ENCODE peak calls at places on chromosomes 2 and 18, in four cellular contexts. H is spleen, R is fibroblast of lung, L is PC-9. T is an unnamed sample.

GRCh38 chr2:16330012-16330411 is 335.6 kb downstream of the CYRIA start:
- DNase-seq in L (no peak), H (no peak), R (no peak), T (no peak)

GRCh38 chr2:20496069-20496468 is 49.2 kb downstream of the RHOB start:
- DNase-seq in H (no peak), R (peak; percentile 65), L (peak; percentile 99), T (peak; percentile 85)

GRCh38 chr2:230711224-230711623 is 1.4 kb upstream of the CAB39 start:
- DNase-seq in L (no peak), R (no peak), H (no peak), T (no peak)

GRCh38 chr2:203804070-203804469 is 63.5 kb upstream of the CTLA4 start:
- DNase-seq in L (no peak), H (no peak), R (peak; percentile 100), T (peak; percentile 99)

GRCh38 chr18:21458322-21458721 is 142.2 kb downstream of the ESCO1 start:
- DNase-seq in R (no peak), H (no peak), L (no peak), T (no peak)

GRCh38 chr2:15073639-15074038 is 441.1 kb downstream of the LRATD1 start:
- DNase-seq in H (no peak), R (peak; percentile 79), L (no peak), T (no peak)

GRCh38 chr2:121213386-121213785 is 71.6 kb downstream of the TFCP2L1 start:
- DNase-seq in H (peak; percentile 17), L (no peak), R (no peak), T (no peak)

GRCh38 chr2:199446996-199447395 is 10.7 kb downstream of the SATB2 start:
- DNase-seq in L (no peak), H (no peak), R (no peak), T (no peak)

GRCh38 chr2:69375494-69376353 is 11.3 kb downstream of the GFPT1 start:
- DNase-seq in R (peak; percentile 27), H (no peak), L (no peak), T (peak; percentile 65)

GRCh38 chr2:231800493-231801091 is 14.3 kb downstream of the COPS7B start:
- DNase-seq in L (no peak), R (peak; percentile 17), H (no peak), T (peak; percentile 45)

GRCh38 chr2:167147254-167147941 is 259.1 kb downstream of the XIRP2 start:
- DNase-seq in H (no peak), R (no peak), L (no peak), T (no peak)

GRCh38 chr18:11119962-11120361 is 29.4 kb downstream of the PIEZO2 start:
- DNase-seq in L (no peak), H (no peak), R (peak; percentile 39), T (peak; percentile 32)

GRCh38 chr2:209305746-209306196 is 118.1 kb upstream of the MAP2 start:
- DNase-seq in R (no peak), L (no peak), H (no peak), T (no peak)

GRCh38 chr2:160432633-160433032 is 61.0 kb downstream of the RBMS1 start:
- DNase-seq in R (peak; percentile 83), L (peak; percentile 65), H (no peak), T (peak; percentile 46)

GRCh38 chr2:233705911-233706506 is 6.7 kb upstream of the UGT1A5 start:
- DNase-seq in H (no peak), R (peak; percentile 56), L (peak; percentile 97), T (peak; percentile 68)

GRCh38 chr2:136247204-136247990 is 129.4 kb upstream of the CXCR4 start:
- DNase-seq in R (peak; percentile 68), L (no peak), H (no peak), T (peak; percentile 45)

DNA sequence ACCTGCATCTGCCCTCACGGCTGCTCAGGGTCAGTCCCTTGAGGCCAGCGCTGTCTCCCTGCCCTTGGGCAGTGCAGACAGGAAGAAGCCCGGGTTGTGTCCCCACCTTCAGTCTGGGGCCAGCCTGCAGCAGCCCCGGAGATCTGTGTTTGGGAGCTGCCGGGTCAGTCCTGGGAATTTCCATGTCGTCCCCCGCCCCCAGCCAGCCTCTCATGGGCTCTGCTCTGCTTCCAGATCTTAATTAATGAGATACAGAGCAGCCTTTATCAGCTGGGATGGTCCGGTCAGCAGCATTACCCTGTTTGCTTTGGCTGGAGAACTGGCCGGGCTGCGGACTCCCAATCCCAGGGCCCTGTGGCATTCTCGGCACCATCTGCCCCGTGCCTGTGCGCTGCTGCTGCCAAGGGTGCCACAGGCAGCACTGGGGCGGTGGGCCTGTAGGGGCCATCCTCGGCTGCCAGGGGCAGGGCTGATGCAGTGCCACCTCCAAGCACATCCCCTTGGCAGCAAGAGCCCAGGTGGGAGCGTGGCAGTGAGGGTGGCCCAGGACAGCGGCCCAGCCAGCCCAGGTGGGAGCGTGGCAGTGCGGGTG is 2.4 kb downstream of the BOK start:
- DNase-seq in H (no peak), R (peak; percentile 49), L (no peak), T (no peak)
- H3K4me3 ChIP-seq in H (peak overlapping the region; percentile 70), R (no peak overlapping the region), L (no peak overlapping the region), T (peak overlapping the region; percentile 64)

GRCh38 chr18:32891130-32891529 is 118.3 kb upstream of the KLHL14 start:
- DNase-seq in H (no peak), R (no peak), L (no peak), T (no peak)

GRCh38 chr18:32891797-32892196 is 119.0 kb upstream of the KLHL14 start:
- DNase-seq in L (no peak), R (no peak), H (no peak), T (no peak)

GRCh38 chr18:32896781-32897547 is 124.1 kb upstream of the KLHL14 start:
- DNase-seq in R (peak; percentile 77), H (no peak), L (no peak), T (peak; percentile 11)

GRCh38 chr18:32889620-32890593 is 117.1 kb upstream of the KLHL14 start:
- DNase-seq in H (no peak), R (no peak), L (no peak), T (no peak)

GRCh38 chr18:32893915-32894314 is 121.1 kb upstream of the KLHL14 start:
- DNase-seq in L (no peak), H (no peak), R (no peak), T (peak; percentile 13)
- TF ChIP-seq CTCF in L (peak; percentile 40), H (no peak), R (no peak), T (peak; percentile 27)

DNA sequence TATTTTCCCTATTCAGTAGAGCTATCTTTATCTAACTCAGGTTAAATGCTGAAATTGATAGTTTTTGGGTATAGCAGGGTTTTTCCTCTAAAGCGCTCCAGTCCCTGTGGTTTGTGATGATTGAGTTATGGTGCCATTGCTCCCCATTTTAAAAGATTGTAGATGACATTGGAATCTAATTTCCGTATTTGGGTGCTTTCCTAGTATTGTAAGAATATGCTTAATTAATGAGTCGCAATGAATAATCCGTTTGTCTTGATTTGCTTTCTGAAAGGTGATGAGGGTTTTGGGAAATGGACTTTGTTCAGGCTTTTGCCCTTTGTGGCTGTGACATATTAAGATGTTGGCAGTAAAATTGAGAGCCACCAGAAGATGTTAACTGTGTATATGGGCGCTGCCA is 3.9 kb downstream of the RPS7 start:
- DNase-seq in H (no peak), L (no peak), R (no peak), T (no peak)
- H3K4me3 ChIP-seq in H (no peak overlapping the region), L (peak overlapping the region; percentile 88), R (peak overlapping the region; percentile 6), T (no peak overlapping the region)

DNA sequence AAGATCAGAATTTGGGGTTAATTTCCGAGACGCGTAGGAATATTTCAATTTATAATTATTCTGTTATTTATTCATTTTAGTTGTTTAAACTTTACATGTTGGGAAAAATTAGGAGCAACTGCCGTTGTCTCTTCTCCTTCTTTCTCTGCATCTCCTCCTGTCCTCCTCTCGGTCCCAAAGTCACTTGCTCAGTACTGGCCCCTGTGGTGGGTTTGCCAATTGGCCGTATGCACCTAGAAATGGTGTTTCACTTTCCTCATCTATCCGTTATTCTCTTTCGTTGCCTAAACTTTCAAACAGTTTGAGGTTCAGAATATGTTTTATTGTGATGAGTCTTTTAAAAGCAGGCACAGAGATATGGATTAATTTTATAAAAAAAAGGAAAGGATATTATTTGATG is 517.9 kb downstream of the PLCL1 start:
- DNase-seq in H (no peak), L (no peak), R (no peak), T (no peak)
- TF ChIP-seq CTCF in H (no peak), L (no peak), R (peak; percentile 16), T (peak; percentile 38)

T was measured in cardiac fibroblast.